ENCODE peak calls at places on chromosomes 11 and 22, in eight cellular contexts. One of them, this sample, is unnamed.

GRCh38 chr11:80637011-80637410 is 1196.2 kb upstream of the TENM4 start:
- DNase-seq in dorsolateral prefrontal cortex: no peak
- DNase-seq in HCT116: no peak
- DNase-seq in A549: no peak
- DNase-seq in heart right ventricle: no peak
- DNase-seq in gastrocnemius medialis: no peak
- DNase-seq in AG04450: no peak
- DNase-seq in left ventricle myocardium inferior: no peak
- DNase-seq in this sample: no peak

GRCh38 chr11:94504689-94505293 is 7.5 kb upstream of the C11orf97 start:
- DNase-seq in dorsolateral prefrontal cortex: no peak
- DNase-seq in HCT116: peak
- DNase-seq in A549: peak
- DNase-seq in heart right ventricle: no peak
- DNase-seq in gastrocnemius medialis: no peak
- DNase-seq in AG04450: peak
- DNase-seq in left ventricle myocardium inferior: no peak
- DNase-seq in this sample: no peak

GRCh38 chr11:87604350-87604749 is 566.6 kb downstream of the TMEM135 start:
- DNase-seq in dorsolateral prefrontal cortex: no peak
- DNase-seq in HCT116: no peak
- DNase-seq in A549: no peak
- DNase-seq in heart right ventricle: no peak
- DNase-seq in gastrocnemius medialis: no peak
- DNase-seq in AG04450: no peak
- DNase-seq in left ventricle myocardium inferior: no peak
- DNase-seq in this sample: no peak

GRCh38 chr11:890794-891600 is 19.6 kb downstream of the CHID1 start:
- DNase-seq in dorsolateral prefrontal cortex: no peak
- DNase-seq in HCT116: no peak
- DNase-seq in A549: no peak
- DNase-seq in heart right ventricle: no peak
- DNase-seq in gastrocnemius medialis: no peak
- DNase-seq in AG04450: no peak
- DNase-seq in left ventricle myocardium inferior: no peak
- DNase-seq in this sample: no peak

GRCh38 chr22:19820880-19821522 is 33.7 kb downstream of the GNB1L start:
- DNase-seq in dorsolateral prefrontal cortex: peak
- DNase-seq in HCT116: no peak
- DNase-seq in A549: no peak
- DNase-seq in heart right ventricle: no peak
- DNase-seq in gastrocnemius medialis: no peak
- DNase-seq in AG04450: no peak
- DNase-seq in left ventricle myocardium inferior: no peak
- DNase-seq in this sample: no peak

GRCh38 chr11:6637871-6638270 is 17.7 kb downstream of the DCHS1 start:
- DNase-seq in dorsolateral prefrontal cortex: no peak
- DNase-seq in HCT116: no peak
- DNase-seq in A549: no peak
- DNase-seq in heart right ventricle: peak
- DNase-seq in gastrocnemius medialis: no peak
- DNase-seq in AG04450: no peak
- DNase-seq in left ventricle myocardium inferior: no peak
- DNase-seq in this sample: peak

GRCh38 chr11:74318241-74318932 is 6.9 kb upstream of the P4HA3 start:
- DNase-seq in dorsolateral prefrontal cortex: no peak
- DNase-seq in HCT116: no peak
- DNase-seq in A549: no peak
- DNase-seq in heart right ventricle: no peak
- DNase-seq in gastrocnemius medialis: no peak
- DNase-seq in AG04450: no peak
- DNase-seq in left ventricle myocardium inferior: no peak
- DNase-seq in this sample: no peak

GRCh38 chr22:38657248-38657909 is 941 bp downstream of the CBY1 start:
- DNase-seq in dorsolateral prefrontal cortex: no peak
- DNase-seq in HCT116: no peak
- DNase-seq in A549: peak
- DNase-seq in heart right ventricle: no peak
- DNase-seq in gastrocnemius medialis: no peak
- DNase-seq in AG04450: no peak
- DNase-seq in left ventricle myocardium inferior: no peak
- DNase-seq in this sample: no peak

GRCh38 chr22:30572840-30573593 is 1.4 kb downstream of the GAL3ST1 start:
- DNase-seq in dorsolateral prefrontal cortex: peak
- DNase-seq in HCT116: no peak
- DNase-seq in A549: peak
- DNase-seq in heart right ventricle: no peak
- DNase-seq in gastrocnemius medialis: no peak
- DNase-seq in AG04450: no peak
- DNase-seq in left ventricle myocardium inferior: no peak
- DNase-seq in this sample: no peak

GRCh38 chr22:30574095-30574981 is at the start of gene GAL3ST1:
- DNase-seq in dorsolateral prefrontal cortex: peak
- DNase-seq in HCT116: no peak
- DNase-seq in A549: peak
- DNase-seq in heart right ventricle: no peak
- DNase-seq in gastrocnemius medialis: no peak
- DNase-seq in AG04450: no peak
- DNase-seq in left ventricle myocardium inferior: no peak
- DNase-seq in this sample: no peak

GRCh38 chr22:30575011-30575671 is 676 bp upstream of the GAL3ST1 start:
- DNase-seq in dorsolateral prefrontal cortex: peak
- DNase-seq in HCT116: no peak
- DNase-seq in A549: no peak
- DNase-seq in heart right ventricle: peak
- DNase-seq in gastrocnemius medialis: no peak
- DNase-seq in AG04450: peak
- DNase-seq in left ventricle myocardium inferior: peak
- DNase-seq in this sample: peak

GRCh38 chr22:30572210-30572609 is 2.3 kb downstream of the GAL3ST1 start:
- DNase-seq in dorsolateral prefrontal cortex: no peak
- DNase-seq in HCT116: no peak
- DNase-seq in A549: no peak
- DNase-seq in heart right ventricle: no peak
- DNase-seq in gastrocnemius medialis: no peak
- DNase-seq in AG04450: no peak
- DNase-seq in left ventricle myocardium inferior: no peak
- DNase-seq in this sample: no peak

DNA sequence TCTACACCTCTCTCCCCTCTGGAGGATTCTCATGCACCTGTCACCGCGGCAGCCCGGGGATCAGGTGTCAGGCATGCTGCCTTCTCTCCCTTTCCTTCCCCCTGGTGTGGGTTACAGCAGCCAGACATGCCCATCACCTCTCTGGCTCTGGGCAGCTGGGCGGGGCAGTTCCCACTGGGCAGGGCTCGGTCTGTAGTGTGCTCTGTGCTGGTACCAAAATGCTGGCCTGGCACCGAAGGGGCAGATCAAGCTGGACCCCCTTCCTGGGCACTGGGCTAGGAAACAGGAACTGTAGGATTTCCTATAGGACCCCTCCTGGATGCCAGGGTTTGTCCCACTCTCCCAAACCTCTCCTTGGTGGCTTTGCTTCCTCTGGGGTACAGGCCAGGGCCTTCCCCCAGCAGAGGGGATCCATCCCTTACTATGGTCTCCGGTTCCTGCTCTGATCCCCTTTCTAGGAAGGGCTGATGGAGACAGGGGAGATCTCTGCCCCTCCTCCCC is 821 bp downstream of the GAL3ST1 start:
- DNase-seq in dorsolateral prefrontal cortex: no peak
- DNase-seq in HCT116: no peak
- DNase-seq in A549: no peak
- DNase-seq in heart right ventricle: no peak
- DNase-seq in gastrocnemius medialis: peak
- DNase-seq in AG04450: no peak
- DNase-seq in left ventricle myocardium inferior: no peak
- DNase-seq in this sample: no peak
- H3K27ac ChIP-seq in dorsolateral prefrontal cortex: peak
- H3K27ac ChIP-seq in HCT116: no peak
- H3K27ac ChIP-seq in A549: peak
- H3K27ac ChIP-seq in heart right ventricle: no peak
- H3K27ac ChIP-seq in gastrocnemius medialis: no peak
- H3K27ac ChIP-seq in AG04450: no peak
- H3K27ac ChIP-seq in left ventricle myocardium inferior: no peak
- H3K27ac ChIP-seq in this sample: no peak

GRCh38 chr11:67366546-67366945 is 6.9 kb downstream of the CLCF1 start:
- DNase-seq in dorsolateral prefrontal cortex: no peak
- DNase-seq in HCT116: no peak
- DNase-seq in A549: no peak
- DNase-seq in heart right ventricle: no peak
- DNase-seq in gastrocnemius medialis: no peak
- DNase-seq in AG04450: no peak
- DNase-seq in left ventricle myocardium inferior: no peak
- DNase-seq in this sample: peak
- H3K27ac ChIP-seq in dorsolateral prefrontal cortex: no peak
- H3K27ac ChIP-seq in HCT116: no peak
- H3K27ac ChIP-seq in A549: peak
- H3K27ac ChIP-seq in heart right ventricle: no peak
- H3K27ac ChIP-seq in gastrocnemius medialis: no peak
- H3K27ac ChIP-seq in AG04450: peak
- H3K27ac ChIP-seq in left ventricle myocardium inferior: peak
- H3K27ac ChIP-seq in this sample: peak

DNA sequence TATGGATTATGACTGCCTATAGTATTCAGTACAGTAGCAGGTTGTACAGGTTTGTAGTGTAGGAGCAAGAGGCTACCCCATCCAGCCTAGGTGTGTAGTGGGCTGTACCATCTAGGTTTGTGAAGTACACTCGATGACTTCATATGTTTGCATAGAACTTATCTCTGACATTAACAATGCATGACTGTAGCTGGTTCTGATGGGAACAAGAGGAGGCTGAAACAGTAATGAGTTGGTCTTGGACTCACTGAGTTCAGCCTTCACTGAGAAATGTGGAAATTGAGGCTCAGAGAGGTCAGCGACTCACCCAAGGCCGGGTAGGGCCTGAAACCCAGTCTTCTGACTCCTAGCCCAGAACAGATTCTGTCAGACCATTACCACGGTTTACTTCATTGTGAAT is 13.0 kb downstream of the MYO7A start:
- DNase-seq in dorsolateral prefrontal cortex: no peak
- DNase-seq in HCT116: no peak
- DNase-seq in A549: no peak
- DNase-seq in heart right ventricle: no peak
- DNase-seq in gastrocnemius medialis: no peak
- DNase-seq in AG04450: peak
- DNase-seq in left ventricle myocardium inferior: no peak
- DNase-seq in this sample: no peak
- H3K27ac ChIP-seq in dorsolateral prefrontal cortex: no peak
- H3K27ac ChIP-seq in HCT116: no peak
- H3K27ac ChIP-seq in A549: no peak
- H3K27ac ChIP-seq in heart right ventricle: no peak
- H3K27ac ChIP-seq in gastrocnemius medialis: no peak
- H3K27ac ChIP-seq in AG04450: no peak
- H3K27ac ChIP-seq in left ventricle myocardium inferior: peak
- H3K27ac ChIP-seq in this sample: no peak

GRCh38 chr11:26780686-26781085 is 58.8 kb upstream of the SLC5A12 start:
- DNase-seq in dorsolateral prefrontal cortex: no peak
- DNase-seq in HCT116: no peak
- DNase-seq in A549: no peak
- DNase-seq in heart right ventricle: no peak
- DNase-seq in gastrocnemius medialis: no peak
- DNase-seq in AG04450: no peak
- DNase-seq in left ventricle myocardium inferior: no peak
- DNase-seq in this sample: no peak
- H3K27ac ChIP-seq in dorsolateral prefrontal cortex: no peak
- H3K27ac ChIP-seq in HCT116: no peak
- H3K27ac ChIP-seq in A549: no peak
- H3K27ac ChIP-seq in heart right ventricle: no peak
- H3K27ac ChIP-seq in gastrocnemius medialis: no peak
- H3K27ac ChIP-seq in AG04450: no peak
- H3K27ac ChIP-seq in left ventricle myocardium inferior: no peak
- H3K27ac ChIP-seq in this sample: no peak

GRCh38 chr22:49087163-49087562 is 740.5 kb downstream of the BRD1 start:
- DNase-seq in dorsolateral prefrontal cortex: no peak
- DNase-seq in HCT116: no peak
- DNase-seq in A549: no peak
- DNase-seq in heart right ventricle: no peak
- DNase-seq in gastrocnemius medialis: no peak
- DNase-seq in AG04450: no peak
- DNase-seq in left ventricle myocardium inferior: no peak
- DNase-seq in this sample: no peak

GRCh38 chr22:49087716-49088660 is 739.7 kb downstream of the BRD1 start:
- DNase-seq in dorsolateral prefrontal cortex: no peak
- DNase-seq in HCT116: no peak
- DNase-seq in A549: no peak
- DNase-seq in heart right ventricle: no peak
- DNase-seq in gastrocnemius medialis: no peak
- DNase-seq in AG04450: no peak
- DNase-seq in left ventricle myocardium inferior: no peak
- DNase-seq in this sample: no peak

GRCh38 chr22:49086181-49086580 is 741.5 kb downstream of the BRD1 start:
- DNase-seq in dorsolateral prefrontal cortex: no peak
- DNase-seq in HCT116: no peak
- DNase-seq in A549: no peak
- DNase-seq in heart right ventricle: no peak
- DNase-seq in gastrocnemius medialis: no peak
- DNase-seq in AG04450: no peak
- DNase-seq in left ventricle myocardium inferior: no peak
- DNase-seq in this sample: no peak

GRCh38 chr22:49088801-49089791 is 738.6 kb downstream of the BRD1 start:
- DNase-seq in dorsolateral prefrontal cortex: no peak
- DNase-seq in HCT116: no peak
- DNase-seq in A549: no peak
- DNase-seq in heart right ventricle: no peak
- DNase-seq in gastrocnemius medialis: no peak
- DNase-seq in AG04450: no peak
- DNase-seq in left ventricle myocardium inferior: no peak
- DNase-seq in this sample: no peak

DNA sequence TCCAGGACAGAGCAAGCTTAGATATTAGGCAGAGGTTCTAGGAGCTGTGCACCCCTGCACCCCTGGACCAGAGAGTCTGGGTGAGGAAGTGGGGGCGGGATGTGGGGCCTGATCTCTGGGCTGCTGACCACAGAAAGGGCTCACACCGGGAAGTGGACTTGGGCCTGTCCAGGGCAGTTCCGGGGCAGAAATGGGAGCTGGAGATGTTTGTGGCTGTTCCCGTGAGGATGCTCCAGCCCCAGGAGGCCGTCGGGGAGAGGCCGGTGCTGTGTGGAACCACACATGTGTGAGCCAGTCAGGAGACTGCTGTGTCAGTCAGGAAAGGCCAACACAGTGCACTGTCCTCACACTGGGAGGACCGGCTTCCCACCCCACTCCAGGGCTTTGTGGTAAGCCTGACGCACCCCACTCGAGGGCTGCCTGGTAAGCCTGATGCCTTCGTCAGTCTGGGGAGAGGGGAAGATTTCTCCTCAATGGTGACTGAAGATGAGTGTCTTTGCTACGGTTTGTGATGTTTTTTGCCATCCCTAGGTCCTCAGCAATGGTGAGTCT is 741.0 kb downstream of the BRD1 start:
- DNase-seq in dorsolateral prefrontal cortex: no peak
- DNase-seq in HCT116: no peak
- DNase-seq in A549: no peak
- DNase-seq in heart right ventricle: no peak
- DNase-seq in gastrocnemius medialis: no peak
- DNase-seq in AG04450: no peak
- DNase-seq in left ventricle myocardium inferior: no peak
- DNase-seq in this sample: no peak
- H3K27ac ChIP-seq in dorsolateral prefrontal cortex: no peak
- H3K27ac ChIP-seq in HCT116: no peak
- H3K27ac ChIP-seq in A549: no peak
- H3K27ac ChIP-seq in heart right ventricle: no peak
- H3K27ac ChIP-seq in gastrocnemius medialis: no peak
- H3K27ac ChIP-seq in AG04450: no peak
- H3K27ac ChIP-seq in left ventricle myocardium inferior: no peak
- H3K27ac ChIP-seq in this sample: no peak